ENCODE peak calls at places on chromosome 15, in seven cellular contexts. One of them, this sample, is unnamed.

GRCh38 chr15:68511073-68511991 is 67.5 kb upstream of the CORO2B start:
- DNase-seq in NT2/D1: no peak
- DNase-seq in A549: no peak
- DNase-seq in heart left ventricle: peak; percentile 45
- DNase-seq in Peyer's patch: no peak
- DNase-seq in anterior cingulate cortex: no peak
- DNase-seq in AG09319: no peak
- DNase-seq in this sample: no peak

GRCh38 chr15:56490461-56490860 is 25.5 kb upstream of the MNS1 start:
- DNase-seq in NT2/D1: no peak
- DNase-seq in A549: no peak
- DNase-seq in heart left ventricle: no peak
- DNase-seq in Peyer's patch: no peak
- DNase-seq in anterior cingulate cortex: no peak
- DNase-seq in AG09319: no peak
- DNase-seq in this sample: no peak

GRCh38 chr15:62883938-62884479 is 158.5 kb upstream of the TPM1 start:
- DNase-seq in NT2/D1: no peak
- DNase-seq in A549: no peak
- DNase-seq in heart left ventricle: no peak
- DNase-seq in Peyer's patch: no peak
- DNase-seq in anterior cingulate cortex: no peak
- DNase-seq in AG09319: peak; percentile 89
- DNase-seq in this sample: peak; percentile 94

GRCh38 chr15:82942691-82943090 is 9.8 kb downstream of the HOMER2 start:
- DNase-seq in NT2/D1: no peak
- DNase-seq in A549: peak; percentile 33
- DNase-seq in heart left ventricle: no peak
- DNase-seq in Peyer's patch: no peak
- DNase-seq in anterior cingulate cortex: no peak
- DNase-seq in AG09319: no peak
- DNase-seq in this sample: no peak

GRCh38 chr15:39462691-39463090 is 118.2 kb upstream of the THBS1 start:
- DNase-seq in NT2/D1: no peak
- DNase-seq in A549: no peak
- DNase-seq in heart left ventricle: no peak
- DNase-seq in Peyer's patch: no peak
- DNase-seq in anterior cingulate cortex: no peak
- DNase-seq in AG09319: no peak
- DNase-seq in this sample: no peak

GRCh38 chr15:27842526-27842925 is 256.6 kb downstream of the OCA2 start:
- DNase-seq in NT2/D1: no peak
- DNase-seq in A549: no peak
- DNase-seq in heart left ventricle: no peak
- DNase-seq in Peyer's patch: no peak
- DNase-seq in anterior cingulate cortex: no peak
- DNase-seq in AG09319: no peak
- DNase-seq in this sample: no peak

GRCh38 chr15:74159773-74160172 is 13.7 kb upstream of the ISLR start:
- DNase-seq in NT2/D1: no peak
- DNase-seq in A549: no peak
- DNase-seq in heart left ventricle: no peak
- DNase-seq in Peyer's patch: no peak
- DNase-seq in anterior cingulate cortex: no peak
- DNase-seq in AG09319: no peak
- DNase-seq in this sample: no peak

GRCh38 chr15:34644061-34644460 is 60.6 kb upstream of the GOLGA8B start:
- DNase-seq in NT2/D1: no peak
- DNase-seq in A549: no peak
- DNase-seq in heart left ventricle: no peak
- DNase-seq in Peyer's patch: no peak
- DNase-seq in anterior cingulate cortex: no peak
- DNase-seq in AG09319: no peak
- DNase-seq in this sample: no peak

GRCh38 chr15:63835211-63835568 is 1.4 kb upstream of the HERC1 start:
- DNase-seq in NT2/D1: no peak
- DNase-seq in A549: no peak
- DNase-seq in heart left ventricle: no peak
- DNase-seq in Peyer's patch: no peak
- DNase-seq in anterior cingulate cortex: no peak
- DNase-seq in AG09319: no peak
- DNase-seq in this sample: no peak

GRCh38 chr15:51550841-51551240 is 71.7 kb downstream of the DMXL2 start:
- DNase-seq in NT2/D1: no peak
- DNase-seq in A549: no peak
- DNase-seq in heart left ventricle: no peak
- DNase-seq in Peyer's patch: no peak
- DNase-seq in anterior cingulate cortex: no peak
- DNase-seq in AG09319: no peak
- DNase-seq in this sample: no peak

GRCh38 chr15:70768247-70768883 is 5.0 kb upstream of the UACA start:
- DNase-seq in NT2/D1: no peak
- DNase-seq in A549: no peak
- DNase-seq in heart left ventricle: no peak
- DNase-seq in Peyer's patch: no peak
- DNase-seq in anterior cingulate cortex: no peak
- DNase-seq in AG09319: no peak
- DNase-seq in this sample: no peak

GRCh38 chr15:38553071-38553470 is 11.5 kb downstream of the RASGRP1 start:
- DNase-seq in NT2/D1: no peak
- DNase-seq in A549: no peak
- DNase-seq in heart left ventricle: no peak
- DNase-seq in Peyer's patch: no peak
- DNase-seq in anterior cingulate cortex: no peak
- DNase-seq in AG09319: no peak
- DNase-seq in this sample: no peak

GRCh38 chr15:99174989-99175388 is 70.1 kb downstream of the SYNM start:
- DNase-seq in NT2/D1: no peak
- DNase-seq in A549: no peak
- DNase-seq in heart left ventricle: no peak
- DNase-seq in Peyer's patch: no peak
- DNase-seq in anterior cingulate cortex: no peak
- DNase-seq in AG09319: no peak
- DNase-seq in this sample: no peak

GRCh38 chr15:26662226-26662750 is 110.6 kb downstream of the GABRB3 start:
- DNase-seq in NT2/D1: no peak
- DNase-seq in A549: no peak
- DNase-seq in heart left ventricle: no peak
- DNase-seq in Peyer's patch: no peak
- DNase-seq in anterior cingulate cortex: no peak
- DNase-seq in AG09319: no peak
- DNase-seq in this sample: no peak

GRCh38 chr15:62348119-62348518 is 183.0 kb upstream of the C2CD4B start:
- DNase-seq in NT2/D1: no peak
- DNase-seq in A549: no peak
- DNase-seq in heart left ventricle: no peak
- DNase-seq in Peyer's patch: no peak
- DNase-seq in anterior cingulate cortex: no peak
- DNase-seq in AG09319: no peak
- DNase-seq in this sample: no peak

GRCh38 chr15:83559310-83559966 is 94.5 kb upstream of the ADAMTSL3 start:
- DNase-seq in NT2/D1: peak; percentile 68
- DNase-seq in A549: peak; percentile 70
- DNase-seq in heart left ventricle: peak; percentile 25
- DNase-seq in Peyer's patch: no peak
- DNase-seq in anterior cingulate cortex: no peak
- DNase-seq in AG09319: peak; percentile 29
- DNase-seq in this sample: peak; percentile 64

GRCh38 chr15:69380100-69380725 is 33.9 kb upstream of the KIF23 start:
- DNase-seq in NT2/D1: peak; percentile 32
- DNase-seq in A549: no peak
- DNase-seq in heart left ventricle: no peak
- DNase-seq in Peyer's patch: no peak
- DNase-seq in anterior cingulate cortex: no peak
- DNase-seq in AG09319: no peak
- DNase-seq in this sample: no peak